ENCODE peak calls at places on chromosomes 7 and 10, in six cellular contexts. X is glomerular endothelial cell; T is activated naive CD4-positive, alpha-beta T cell treated with anti-CD3 and anti-CD28 coated beads, Interleukin-2, amount 10 ng/mL, durations not matched to agents 7 days and 5 days; M is COR-L47; C is pons; I is effector memory CD8-positive, alpha-beta T cell. G is an unnamed sample.

GRCh38 chr7:77537595-77538185 is 595 bp downstream of the PTPN12 start:
- DNase-seq in X (no peak), I (peak), C (no peak), T (peak), M (peak), G (no peak)

GRCh38 chr7:73570521-73570920 is 7.9 kb downstream of the TBL2 start:
- DNase-seq in T (no peak), X (no peak), M (no peak), I (no peak), C (no peak), G (no peak)

GRCh38 chr10:13117842-13118783 is 18.1 kb downstream of the OPTN start:
- DNase-seq in T (no peak), M (no peak), I (no peak), C (peak), X (no peak), G (no peak)

GRCh38 chr7:43018446-43018845 is 86.3 kb downstream of the MRPL32 start:
- DNase-seq in M (no peak), T (no peak), X (no peak), C (peak), I (no peak), G (no peak)

GRCh38 chr7:34558026-34558425 is 100.0 kb upstream of the NPSR1 start:
- DNase-seq in I (no peak), M (no peak), T (no peak), C (no peak), X (no peak), G (no peak)

GRCh38 chr7:27897441-27897847 is 157.5 kb downstream of the TAX1BP1 start:
- DNase-seq in T (no peak), X (no peak), M (no peak), C (no peak), I (no peak), G (no peak)

GRCh38 chr7:30546596-30546995 is 42.0 kb upstream of the GGCT start:
- DNase-seq in T (no peak), M (no peak), I (no peak), X (no peak), C (no peak), G (no peak)

GRCh38 chr10:61836233-61836887 is 65.1 kb upstream of the ARID5B start:
- DNase-seq in X (no peak), T (no peak), I (no peak), M (no peak), C (peak), G (no peak)

GRCh38 chr7:96304573-96304972 is 17.3 kb downstream of the SLC25A13 start:
- DNase-seq in T (no peak), I (no peak), X (no peak), C (no peak), M (no peak), G (no peak)

GRCh38 chr10:113681533-113682470 is 2.1 kb downstream of the CASP7 start:
- DNase-seq in X (no peak), T (no peak), M (no peak), I (peak), C (no peak), G (no peak)

GRCh38 chr10:90418869-90419652 is 438.8 kb downstream of the HTR7 start:
- DNase-seq in I (no peak), M (no peak), C (no peak), X (peak), T (no peak), G (no peak)

GRCh38 chr10:17092986-17093803 is 36.4 kb downstream of the CUBN start:
- DNase-seq in T (no peak), X (no peak), M (no peak), C (no peak), I (no peak), G (no peak)

GRCh38 chr10:71974489-71975011 is 10.4 kb downstream of the CHST3 start:
- DNase-seq in X (no peak), I (no peak), C (peak), M (no peak), T (no peak), G (no peak)

GRCh38 chr10:29961351-29961750 is 98.0 kb downstream of the JCAD start:
- DNase-seq in I (no peak), X (no peak), C (no peak), M (no peak), T (no peak), G (no peak)

GRCh38 chr7:16028651-16029050 is 342.2 kb upstream of the MEOX2 start:
- DNase-seq in T (no peak), M (no peak), I (no peak), X (no peak), C (no peak), G (no peak)

GRCh38 chr10:132972986-132973902 is 30.9 kb upstream of the CFAP46 start:
- DNase-seq in I (no peak), X (no peak), T (peak), C (no peak), M (no peak), G (no peak)

GRCh38 chr10:72086466-72087391 is 1.6 kb downstream of the SPOCK2 start:
- DNase-seq in T (peak), M (no peak), X (no peak), C (no peak), I (peak), G (no peak)

GRCh38 chr7:78959471-78959870 is 494.0 kb downstream of the MAGI2 start:
- DNase-seq in M (no peak), X (no peak), T (no peak), C (no peak), I (no peak), G (no peak)

GRCh38 chr7:106865130-106866115 is at the start of gene PIK3CG:
- DNase-seq in T (peak), C (peak), I (peak), M (no peak), X (no peak), G (no peak)

GRCh38 chr7:46969303-46970130 is 612.4 kb downstream of the TNS3 start:
- DNase-seq in I (no peak), M (no peak), T (no peak), X (no peak), C (no peak), G (no peak)

GRCh38 chr10:28872592-28873165 is 195.4 kb downstream of the BAMBI start:
- DNase-seq in I (no peak), C (no peak), X (no peak), M (no peak), T (no peak), G (no peak)

GRCh38 chr10:123454987-123455386 is 211.2 kb upstream of the GPR26 start:
- DNase-seq in M (no peak), X (no peak), I (no peak), T (no peak), C (no peak), G (no peak)

GRCh38 chr7:18177129-18177814 is 149.6 kb upstream of the PRPS1L1 start:
- DNase-seq in M (no peak), T (no peak), I (no peak), C (no peak), X (no peak), G (no peak)

GRCh38 chr7:43294080-43294630 is 181.7 kb downstream of the HECW1 start:
- DNase-seq in I (no peak), M (no peak), X (no peak), T (no peak), C (peak), G (no peak)

GRCh38 chr7:155230169-155230593 is 67.5 kb upstream of the INSIG1 start:
- DNase-seq in M (no peak), T (no peak), C (peak), I (no peak), X (no peak), G (no peak)

GRCh38 chr7:7705316-7705715 is 13.1 kb downstream of the RPA3 start:
- DNase-seq in M (no peak), I (no peak), X (no peak), C (no peak), T (no peak), G (no peak)

GRCh38 chr10:103281753-103282152 is 4.8 kb downstream of the INA start:
- DNase-seq in I (no peak), M (peak), X (no peak), T (no peak), C (no peak), G (no peak)

GRCh38 chr7:158743219-158743618 is 38.6 kb upstream of the NCAPG2 start:
- DNase-seq in I (no peak), T (no peak), M (no peak), C (no peak), X (no peak), G (no peak)

GRCh38 chr7:74289660-74290589 is 718 bp downstream of the CLIP2 start:
- DNase-seq in C (peak), I (peak), T (peak), X (no peak), M (no peak), G (no peak)

GRCh38 chr7:150466477-150466876 is 16.0 kb downstream of the GIMAP8 start:
- DNase-seq in X (peak), C (peak), T (no peak), I (no peak), M (no peak), G (no peak)

GRCh38 chr10:86815035-86815617 is 58.7 kb downstream of the BMPR1A start:
- DNase-seq in C (no peak), X (no peak), I (no peak), M (no peak), T (no peak), G (no peak)